ENCODE peak calls at places on chromosomes 4 and X, in ten cellular contexts. H, J, G, P, Z, L, M, C, F and B are unnamed samples.

GRCh38 chrX:131827935-131828334 is 195.2 kb upstream of the STK26 start:
- DNase-seq in H (no peak), J (no peak), G (no peak), P (peak; percentile 58), Z (peak; percentile 23), L (no peak), M (no peak), C (no peak), F (peak; percentile 38), B (peak; percentile 44)

GRCh38 chr4:15320116-15320515 is 107.7 kb upstream of the C1QTNF7 start:
- DNase-seq in H (no peak), J (no peak), G (no peak), P (no peak), Z (no peak), L (no peak), M (no peak), C (no peak), F (no peak), B (no peak)

GRCh38 chr4:157221895-157222763 is 1.6 kb downstream of the GRIA2 start:
- DNase-seq in H (no peak), J (no peak), G (no peak), P (no peak), Z (peak; percentile 70), L (no peak), M (no peak), C (no peak), F (peak; percentile 61), B (no peak)

GRCh38 chrX:20015422-20015821 is 24.6 kb upstream of the BCLAF3 start:
- DNase-seq in H (no peak), J (no peak), G (no peak), P (peak; percentile 21), Z (no peak), L (no peak), M (no peak), C (no peak), F (no peak), B (no peak)

GRCh38 chr4:155705664-155706063 is 39.0 kb downstream of the GUCY1A1 start:
- DNase-seq in H (no peak), J (peak; percentile 88), G (no peak), P (peak; percentile 8), Z (no peak), L (no peak), M (no peak), C (no peak), F (no peak), B (peak; percentile 11)

GRCh38 chrX:131677655-131678628 is 134.1 kb downstream of the OR13H1 start:
- DNase-seq in H (peak; percentile 21), J (peak; percentile 30), G (peak; percentile 31), P (peak; percentile 37), Z (peak; percentile 65), L (no peak), M (peak; percentile 16), C (no peak), F (peak; percentile 51), B (peak; percentile 50)

GRCh38 chr4:186765138-186765537 is 41.5 kb upstream of the FAT1 start:
- DNase-seq in H (peak; percentile 24), J (peak; percentile 49), G (peak; percentile 82), P (no peak), Z (peak; percentile 28), L (no peak), M (no peak), C (peak; percentile 55), F (no peak), B (peak; percentile 75)

GRCh38 chrX:50779694-50780093 is 34.3 kb downstream of the SHROOM4 start:
- DNase-seq in H (no peak), J (no peak), G (no peak), P (no peak), Z (no peak), L (no peak), M (no peak), C (no peak), F (no peak), B (no peak)

GRCh38 chr4:93788712-93789111 is 39.8 kb upstream of the ATOH1 start:
- DNase-seq in H (no peak), J (peak; percentile 39), G (no peak), P (peak; percentile 31), Z (no peak), L (no peak), M (no peak), C (no peak), F (peak; percentile 13), B (no peak)

GRCh38 chrX:139844163-139844562 is 88.7 kb downstream of the ATP11C start:
- DNase-seq in H (no peak), J (no peak), G (no peak), P (peak; percentile 11), Z (no peak), L (no peak), M (no peak), C (no peak), F (no peak), B (no peak)

GRCh38 chr4:25888781-25889180 is 25.2 kb upstream of the SMIM20 start:
- DNase-seq in H (no peak), J (no peak), G (no peak), P (no peak), Z (no peak), L (no peak), M (no peak), C (no peak), F (no peak), B (no peak)

GRCh38 chr4:176274441-176274840 is 5.4 kb upstream of the ASB5 start:
- DNase-seq in H (no peak), J (peak; percentile 73), G (no peak), P (no peak), Z (no peak), L (no peak), M (no peak), C (no peak), F (no peak), B (no peak)

GRCh38 chr4:183241322-183241640 is 78.8 kb downstream of the CLDN22 start:
- DNase-seq in H (no peak), J (peak; percentile 72), G (no peak), P (no peak), Z (no peak), L (no peak), M (no peak), C (no peak), F (no peak), B (peak; percentile 40)

GRCh38 chrX:103687073-103687695 is 685 bp upstream of the MORF4L2 start:
- DNase-seq in H (peak; percentile 89), J (no peak), G (peak; percentile 88), P (peak; percentile 89), Z (peak; percentile 60), L (peak; percentile 77), M (no peak), C (no peak), F (peak; percentile 72), B (peak; percentile 84)

GRCh38 chr4:139734201-139734874 is 68.7 kb downstream of the MGST2 start:
- DNase-seq in H (no peak), J (peak; percentile 91), G (no peak), P (no peak), Z (no peak), L (no peak), M (no peak), C (peak; percentile 21), F (no peak), B (no peak)

GRCh38 chrX:35919536-35920309 is at the start of gene CFAP47:
- DNase-seq in H (no peak), J (peak; percentile 14), G (peak; percentile 12), P (no peak), Z (peak; percentile 64), L (no peak), M (no peak), C (no peak), F (peak; percentile 52), B (peak; percentile 54)

GRCh38 chrX:3713937-3714434 is 537 bp upstream of the PRKX start:
- DNase-seq in H (no peak), J (no peak), G (peak; percentile 34), P (no peak), Z (peak; percentile 12), L (no peak), M (no peak), C (no peak), F (no peak), B (no peak)

GRCh38 chrX:16466640-16467432 is 183.1 kb upstream of the S100G start:
- DNase-seq in H (no peak), J (no peak), G (no peak), P (no peak), Z (no peak), L (no peak), M (no peak), C (no peak), F (no peak), B (peak; percentile 8)

GRCh38 chr4:20764353-20764752 is 64.1 kb downstream of the PACRGL start:
- DNase-seq in H (no peak), J (peak; percentile 5), G (no peak), P (no peak), Z (no peak), L (no peak), M (no peak), C (no peak), F (no peak), B (no peak)

GRCh38 chr4:535924-536281 is 36.9 kb downstream of the PIGG start:
- DNase-seq in H (no peak), J (no peak), G (no peak), P (no peak), Z (no peak), L (no peak), M (no peak), C (no peak), F (no peak), B (no peak)

GRCh38 chr4:167234388-167234881 is at the start of gene SPOCK3:
- DNase-seq in H (peak; percentile 12), J (peak; percentile 31), G (no peak), P (peak; percentile 45), Z (peak; percentile 57), L (no peak), M (peak; percentile 35), C (no peak), F (peak; percentile 46), B (peak; percentile 24)

GRCh38 chrX:129655547-129656248 is 942 bp upstream of the APLN start:
- DNase-seq in H (no peak), J (no peak), G (no peak), P (peak; percentile 16), Z (peak; percentile 29), L (no peak), M (no peak), C (no peak), F (no peak), B (no peak)
- TF ChIP-seq CTCF in H (no peak), J (peak; percentile 1), G (no peak), P (peak; percentile 16), Z (no peak), L (no peak), M (no peak), C (no peak), F (no peak), B (no peak)

GRCh38 chr4:33270403-33270802 is 2550.2 kb downstream of the PCDH7 start:
- DNase-seq in H (no peak), J (no peak), G (no peak), P (no peak), Z (no peak), L (no peak), M (no peak), C (no peak), F (no peak), B (no peak)
- TF ChIP-seq CTCF in H (no peak), J (no peak), G (no peak), P (no peak), Z (no peak), L (no peak), M (no peak), C (no peak), F (no peak), B (no peak)

GRCh38 chr4:7474320-7474719 is 39.6 kb upstream of the PSAPL1 start:
- DNase-seq in H (no peak), J (no peak), G (no peak), P (no peak), Z (no peak), L (no peak), M (no peak), C (no peak), F (no peak), B (no peak)
- TF ChIP-seq CTCF in H (no peak), J (no peak), G (no peak), P (no peak), Z (no peak), L (no peak), M (no peak), C (no peak), F (no peak), B (no peak)

GRCh38 chrX:141278306-141278705 is 36.0 kb upstream of the SPANXC start:
- DNase-seq in H (no peak), J (peak; percentile 32), G (no peak), P (peak; percentile 1), Z (peak; percentile 7), L (no peak), M (no peak), C (no peak), F (peak; percentile 6), B (peak; percentile 1)
- TF ChIP-seq CTCF in H (peak; percentile 28), J (peak; percentile 69), G (no peak), P (peak; percentile 31), Z (peak; percentile 19), L (no peak), M (peak; percentile 27), C (peak; percentile 50), F (peak; percentile 39), B (no peak)